ENCODE peak calls at places on chromosomes 11 and 22, in six cellular contexts. S is neural progenitor cell, J is coronary artery, Q is sigmoid colon, I is ovary, K is psoas muscle. W is an unnamed sample.

GRCh38 chr11:100004541-100004940 is 682.5 kb upstream of the ARHGAP42 start:
- DNase-seq in Q (no peak), K (no peak), I (no peak), J (no peak), S (no peak), W (no peak)

GRCh38 chr11:67282155-67282875 is 6.8 kb upstream of the ANKRD13D start:
- DNase-seq in K (peak; percentile 47), J (no peak), I (no peak), Q (peak; percentile 65), S (no peak), W (no peak)

GRCh38 chr11:203945-204586 is 3.1 kb downstream of the BET1L start:
- DNase-seq in S (no peak), K (no peak), I (no peak), Q (peak; percentile 58), J (peak; percentile 70), W (no peak)

GRCh38 chr11:117610045-117610444 is 187.0 kb downstream of the DSCAML1 start:
- DNase-seq in K (no peak), Q (no peak), I (no peak), J (no peak), S (no peak), W (no peak)

GRCh38 chr11:120977470-120977869 is 46.4 kb upstream of the TBCEL start:
- DNase-seq in I (no peak), Q (no peak), S (no peak), K (no peak), J (no peak), W (no peak)

GRCh38 chr11:119910650-119911049 is 181.7 kb upstream of the NECTIN1 start:
- DNase-seq in K (no peak), Q (no peak), S (no peak), I (no peak), J (no peak), W (no peak)

GRCh38 chr11:120335596-120335927 is 651 bp upstream of the ARHGEF12 start:
- DNase-seq in K (no peak), S (no peak), I (no peak), J (no peak), Q (no peak), W (no peak)

GRCh38 chr11:26297179-26297970 is 34.6 kb upstream of the ANO3 start:
- DNase-seq in K (no peak), Q (no peak), I (no peak), J (no peak), S (peak; percentile 65), W (no peak)

GRCh38 chr22:19806213-19807160 is 45.9 kb downstream of the TBX1 start:
- DNase-seq in K (peak; percentile 52), Q (peak; percentile 70), I (peak; percentile 23), S (no peak), J (no peak), W (no peak)

GRCh38 chr11:28529540-28530410 is 421.6 kb downstream of the METTL15 start:
- DNase-seq in S (peak; percentile 62), Q (no peak), J (no peak), I (no peak), K (no peak), W (no peak)

GRCh38 chr11:76768091-76769047 is 14.8 kb upstream of the TSKU start:
- DNase-seq in Q (peak; percentile 83), J (no peak), S (no peak), I (peak; percentile 60), K (peak; percentile 77), W (no peak)

GRCh38 chr11:103545551-103545950 is 436.3 kb downstream of the DYNC2H1 start:
- DNase-seq in Q (no peak), S (no peak), K (no peak), I (no peak), J (no peak), W (no peak)

GRCh38 chr22:41288245-41288946 is 2.4 kb upstream of the RANGAP1 start:
- DNase-seq in J (no peak), K (no peak), Q (peak; percentile 69), I (no peak), S (no peak), W (no peak)

GRCh38 chr11:121520243-121521144 is 67.7 kb upstream of the SORL1-AS1 start:
- DNase-seq in I (no peak), J (no peak), K (no peak), S (no peak), Q (no peak), W (no peak)

GRCh38 chr22:50274311-50274710 is 4.1 kb upstream of the MAPK11 start:
- DNase-seq in K (no peak), S (peak; percentile 81), Q (no peak), J (no peak), I (no peak), W (peak; percentile 29)

GRCh38 chr22:43881091-43882061 is 10.4 kb downstream of the PNPLA5 start:
- DNase-seq in K (peak; percentile 43), J (no peak), I (no peak), Q (peak; percentile 62), S (no peak), W (no peak)

GRCh38 chr11:73570415-73571114 is 27.3 kb downstream of the FAM168A start:
- DNase-seq in I (no peak), Q (no peak), S (no peak), K (no peak), J (no peak), W (no peak)

GRCh38 chr11:66604161-66604560 is 11.2 kb downstream of the CCS start:
- DNase-seq in Q (no peak), K (no peak), J (no peak), I (no peak), S (no peak), W (no peak)

GRCh38 chr11:44834846-44835245 is 108.1 kb downstream of the TSPAN18 start:
- DNase-seq in K (no peak), S (no peak), I (no peak), J (no peak), Q (no peak), W (no peak)

GRCh38 chr11:44833869-44834452 is 107.2 kb downstream of the TSPAN18 start:
- DNase-seq in I (no peak), Q (no peak), S (peak; percentile 90), K (no peak), J (no peak), W (no peak)

GRCh38 chr11:44831605-44832394 is 105.0 kb downstream of the TSPAN18 start:
- DNase-seq in S (no peak), Q (no peak), I (no peak), J (no peak), K (no peak), W (no peak)

GRCh38 chr11:44832452-44832851 is 105.7 kb downstream of the TSPAN18 start:
- DNase-seq in I (no peak), J (no peak), K (no peak), Q (no peak), S (no peak), W (no peak)

DNA sequence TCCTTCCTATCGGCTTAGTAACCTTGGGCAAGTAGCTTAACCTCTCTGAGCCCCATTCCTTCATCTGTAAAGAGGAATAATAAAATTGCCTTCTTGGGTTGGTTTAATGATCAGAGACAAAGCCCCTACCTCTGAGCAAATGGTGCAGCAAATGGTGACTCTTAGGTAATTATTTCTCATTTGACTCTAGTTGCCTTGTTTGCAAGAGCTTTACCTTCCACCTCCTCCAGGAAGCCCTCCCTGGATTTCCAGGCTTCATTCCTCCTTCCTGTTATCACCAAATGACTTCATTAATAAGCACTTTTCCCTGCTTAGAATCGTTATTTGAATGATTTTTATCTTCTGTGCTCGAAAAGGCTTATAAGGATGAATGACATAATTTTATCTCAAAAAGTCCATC is 106.5 kb downstream of the TSPAN18 start:
- DNase-seq in Q (no peak), K (no peak), I (no peak), S (no peak), J (no peak), W (no peak)
- H3K27ac ChIP-seq in Q (peak overlapping the region; percentile 76), K (no peak overlapping the region), I (no peak overlapping the region), S (peak overlapping the region; percentile 95), J (no peak overlapping the region), W (no peak overlapping the region)

GRCh38 chr11:61066645-61067044 is 35.6 kb upstream of the CD5 start:
- DNase-seq in I (no peak), S (no peak), Q (peak; percentile 22), J (no peak), K (no peak), W (no peak)

GRCh38 chr11:61069427-61069826 is 32.9 kb upstream of the CD5 start:
- DNase-seq in J (peak; percentile 60), Q (peak; percentile 13), K (no peak), S (no peak), I (no peak), W (no peak)

GRCh38 chr11:61065955-61066638 is 36.2 kb upstream of the CD5 start:
- DNase-seq in S (no peak), Q (peak; percentile 48), I (no peak), J (no peak), K (no peak), W (no peak)

GRCh38 chr11:61067782-61068181 is 34.5 kb upstream of the CD5 start:
- DNase-seq in S (no peak), I (no peak), Q (peak; percentile 36), K (no peak), J (no peak), W (no peak)

GRCh38 chr11:61068581-61068980 is 33.7 kb upstream of the CD5 start:
- DNase-seq in S (no peak), I (no peak), J (peak; percentile 43), Q (peak; percentile 32), K (no peak), W (no peak)
- H3K27ac ChIP-seq in S (no peak overlapping the region), I (no peak overlapping the region), J (no peak overlapping the region), Q (no peak overlapping the region), K (no peak overlapping the region), W (no peak overlapping the region)

DNA sequence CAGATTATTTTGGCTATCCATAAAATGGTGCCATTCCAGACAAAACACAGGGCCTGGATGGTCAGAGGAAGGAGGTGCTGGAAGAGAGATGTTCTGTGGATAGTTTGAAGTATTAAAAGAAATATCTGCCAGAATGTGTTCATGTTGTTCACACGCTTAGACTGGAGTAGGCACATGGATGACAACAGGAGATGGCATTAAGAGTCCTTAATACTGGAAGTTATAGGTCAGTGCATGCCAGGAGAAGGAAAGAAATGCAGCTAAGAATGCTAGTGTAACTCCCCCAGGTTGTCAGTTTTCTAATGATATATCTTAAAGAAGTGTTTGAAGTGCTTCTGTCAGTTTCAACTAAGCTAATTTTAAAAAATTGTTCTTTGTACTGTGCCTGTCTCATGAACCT is 20.2 kb downstream of the KREMEN1 start:
- DNase-seq in I (no peak), J (no peak), K (no peak), Q (no peak), S (no peak), W (no peak)
- H3K27ac ChIP-seq in I (no peak overlapping the region), J (no peak overlapping the region), K (peak overlapping the region; percentile 48), Q (no peak overlapping the region), S (no peak overlapping the region), W (peak overlapping the region; percentile 89)

DNA sequence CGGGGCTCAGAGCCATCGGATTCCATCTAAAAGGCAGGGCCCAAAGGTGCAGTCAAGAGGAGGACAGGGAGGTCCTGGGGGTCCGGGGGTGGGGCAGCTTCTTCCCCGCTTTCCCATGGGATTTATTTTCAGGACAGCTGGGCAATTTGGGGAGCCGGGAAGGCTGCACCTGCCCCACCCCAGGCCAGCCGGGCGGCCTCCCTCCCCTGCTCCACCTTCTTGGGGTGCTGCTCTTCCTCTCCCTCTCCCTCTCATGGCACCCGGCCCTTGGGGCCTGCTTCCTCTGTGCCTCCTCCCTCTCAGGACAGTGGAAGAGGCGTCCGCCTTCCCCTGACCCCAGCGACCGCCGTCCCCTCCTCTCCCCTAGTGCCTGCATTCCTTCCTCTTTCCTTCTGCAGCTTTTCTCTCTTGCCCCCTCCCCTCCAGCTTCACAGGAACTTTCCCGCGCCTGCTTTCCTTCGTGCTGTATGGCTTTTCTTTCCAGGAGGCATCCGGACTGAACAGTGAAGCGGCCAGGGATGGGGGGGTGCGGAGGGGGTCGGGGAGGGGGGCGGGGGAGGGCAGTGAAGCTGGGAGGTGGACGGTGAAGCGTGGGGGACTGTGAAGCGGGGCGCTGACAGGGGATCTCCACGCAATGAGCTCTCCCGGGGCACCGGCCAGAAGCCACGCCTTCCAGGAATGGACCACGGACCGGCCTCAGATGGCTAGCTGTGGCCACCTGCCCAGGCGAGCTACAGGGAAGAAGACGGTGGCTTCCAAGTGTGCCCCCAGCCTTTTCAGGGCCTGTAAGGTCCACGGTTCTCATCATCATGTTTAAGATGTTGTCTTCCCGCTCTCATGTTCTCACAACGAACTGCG is 27.0 kb downstream of the APOBEC3H start:
- DNase-seq in Q (peak; percentile 66), S (peak; percentile 74), J (no peak), K (no peak), I (peak; percentile 30), W (no peak)
- H3K27ac ChIP-seq in Q (no peak overlapping the region), S (no peak overlapping the region), J (no peak overlapping the region), K (no peak overlapping the region), I (no peak overlapping the region), W (no peak overlapping the region)

W was measured in caudate nucleus.